ENCODE peak calls at places on chromosomes 16 and 17, in five cellular contexts. I is IMR-90, W is epithelial cell of esophagus, O is left lung, Y is fibroblast of lung. P is an unnamed sample.

GRCh38 chr17:80264048-80264792 is 3.6 kb downstream of the RNF213 start:
- DNase-seq in Y (no peak), I (no peak), W (no peak), O (no peak), P (no peak)

GRCh38 chr16:47687694-47688093 is 226.6 kb downstream of the PHKB start:
- DNase-seq in Y (no peak), O (no peak), W (peak; percentile 35), I (peak; percentile 15), P (no peak)

GRCh38 chr17:40480501-40481003 is 20.9 kb downstream of the TNS4 start:
- DNase-seq in I (no peak), W (peak; percentile 67), Y (peak; percentile 81), O (no peak), P (peak; percentile 61)

GRCh38 chr16:79013004-79013403 is 587.5 kb downstream of the MAF start:
- DNase-seq in I (no peak), Y (no peak), W (no peak), O (no peak), P (no peak)

GRCh38 chr16:35911899-35912298 is 2452.5 kb downstream of the TP53TG3F start:
- DNase-seq in W (no peak), O (no peak), Y (no peak), I (no peak), P (no peak)

GRCh38 chr17:386145-386876 is 33.7 kb upstream of the RPH3AL start:
- DNase-seq in O (peak; percentile 80), Y (no peak), I (no peak), W (peak; percentile 38), P (peak; percentile 93)

GRCh38 chr16:80544326-80544725 is 3.5 kb downstream of the DYNLRB2 start:
- DNase-seq in O (no peak), Y (no peak), I (no peak), W (peak; percentile 39), P (no peak)

GRCh38 chr16:53433930-53434435 is 288 bp upstream of the RBL2 start:
- DNase-seq in I (peak; percentile 75), Y (peak; percentile 84), W (peak; percentile 10), O (no peak), P (peak; percentile 88)

GRCh38 chr16:85192736-85193493 is 80.6 kb upstream of the CIBAR2 start:
- DNase-seq in Y (peak; percentile 78), I (peak; percentile 93), O (no peak), W (no peak), P (no peak)

GRCh38 chr16:29943846-29944669 is 17.8 kb upstream of the TMEM219 start:
- DNase-seq in W (peak; percentile 98), O (peak; percentile 55), I (peak; percentile 99), Y (peak; percentile 98), P (no peak)
- TF ChIP-seq CTCF in W (peak; percentile 35), O (no peak), I (peak; percentile 56), Y (peak; percentile 36), P (no peak)

GRCh38 chr16:69311115-69311532 is at the start of gene VPS4A:
- DNase-seq in Y (peak; percentile 96), I (peak; percentile 94), W (peak; percentile 97), O (peak; percentile 97), P (peak; percentile 99)

GRCh38 chr16:69313469-69313868 is 2.3 kb downstream of the VPS4A start:
- DNase-seq in I (no peak), O (no peak), W (no peak), Y (no peak), P (no peak)

GRCh38 chr16:69310479-69311114 is 553 bp upstream of the VPS4A start:
- DNase-seq in Y (no peak), O (no peak), I (no peak), W (no peak), P (no peak)

GRCh38 chr16:69309316-69309715 is 1.8 kb upstream of the VPS4A start:
- DNase-seq in I (no peak), W (no peak), Y (no peak), O (no peak), P (no peak)

DNA sequence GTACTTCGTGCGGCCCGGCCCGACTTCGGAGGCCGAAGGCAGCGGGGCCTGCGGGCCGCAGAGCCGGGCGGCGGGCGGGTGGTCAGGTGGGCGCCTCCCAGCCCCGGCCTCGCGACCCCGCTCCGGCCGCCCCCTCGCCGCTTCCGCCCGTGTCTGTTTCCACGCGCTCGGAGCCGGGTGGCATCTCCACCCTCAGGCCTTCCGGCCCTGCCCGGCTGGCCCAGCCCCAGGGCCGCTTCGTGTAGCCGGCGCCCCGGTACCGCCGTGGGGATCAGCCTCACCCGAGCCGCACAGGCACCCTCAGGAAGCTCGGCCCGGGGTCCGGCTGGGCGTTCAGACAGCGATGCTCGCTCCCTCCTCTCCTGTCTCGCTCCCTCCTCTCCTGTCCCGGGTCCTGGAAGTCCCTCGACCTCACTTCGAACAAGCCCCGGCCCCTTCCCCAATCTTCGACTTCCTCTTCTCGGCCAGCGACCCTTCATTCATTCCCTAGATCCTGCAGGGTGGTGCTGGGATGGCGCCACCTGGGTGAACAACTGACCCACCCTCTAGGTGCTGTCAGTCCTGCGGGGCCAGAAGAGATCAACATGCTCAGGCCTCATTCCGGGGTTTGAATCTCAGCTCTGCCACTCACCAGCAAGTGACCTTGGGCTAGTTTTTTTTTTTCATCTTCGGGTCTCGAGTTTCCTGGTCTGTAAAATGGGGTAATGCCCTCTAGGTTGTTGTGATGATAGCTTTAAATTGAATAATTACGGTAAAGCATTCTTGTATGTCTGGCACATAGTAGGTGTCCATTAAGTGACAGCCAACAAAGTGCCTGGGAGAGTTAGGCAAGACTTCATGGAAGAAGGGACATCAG is 611 bp downstream of the VPS4A start:
- DNase-seq in I (no peak), Y (peak; percentile 15), W (peak; percentile 47), O (no peak), P (peak; percentile 62)
- TF ChIP-seq CTCF in I (peak; percentile 3), Y (peak; percentile 4), W (peak; percentile 12), O (no peak), P (peak; percentile 21)

DNA sequence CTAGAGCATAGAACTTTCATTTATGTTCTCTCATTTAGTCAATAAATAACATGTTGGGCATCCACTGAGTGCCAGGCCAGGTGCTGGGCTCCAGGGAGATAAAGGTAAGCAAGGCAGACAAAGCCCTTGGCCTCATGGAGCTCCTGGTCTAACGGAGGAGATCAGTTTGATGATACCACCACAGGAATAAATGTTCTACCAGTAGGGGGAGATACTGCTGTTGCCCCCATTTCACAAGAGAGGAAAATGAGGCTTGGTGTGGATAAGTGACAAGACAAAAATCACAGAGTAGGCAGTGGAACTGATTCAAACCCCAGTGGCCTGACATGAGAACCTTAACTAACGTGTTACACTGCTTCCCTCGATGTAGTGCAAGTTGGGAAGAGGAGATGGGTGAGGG is 80.4 kb upstream of the ERCC4 start:
- DNase-seq in O (no peak), Y (no peak), W (no peak), I (no peak), P (no peak)
- TF ChIP-seq CTCF in O (no peak), Y (no peak), W (no peak), I (no peak), P (no peak)

GRCh38 chr17:49018673-49019215 is 21.6 kb downstream of the IGF2BP1 start:
- DNase-seq in I (no peak), W (no peak), O (no peak), Y (no peak), P (no peak)
- TF ChIP-seq CTCF in I (no peak), W (no peak), O (no peak), Y (no peak), P (no peak)

GRCh38 chr17:2508035-2508434 is 3.7 kb downstream of the METTL16 start:
- DNase-seq in Y (no peak), W (no peak), I (no peak), O (no peak), P (no peak)

GRCh38 chr17:2510559-2510958 is 1.1 kb downstream of the METTL16 start:
- DNase-seq in W (no peak), O (no peak), I (no peak), Y (no peak), P (no peak)

GRCh38 chr17:2517539-2517938 is 5.9 kb upstream of the METTL16 start:
- DNase-seq in I (no peak), W (no peak), Y (no peak), O (no peak), P (no peak)

GRCh38 chr17:2511138-2511461 is 588 bp downstream of the METTL16 start:
- DNase-seq in W (no peak), I (no peak), Y (no peak), O (no peak), P (no peak)

DNA sequence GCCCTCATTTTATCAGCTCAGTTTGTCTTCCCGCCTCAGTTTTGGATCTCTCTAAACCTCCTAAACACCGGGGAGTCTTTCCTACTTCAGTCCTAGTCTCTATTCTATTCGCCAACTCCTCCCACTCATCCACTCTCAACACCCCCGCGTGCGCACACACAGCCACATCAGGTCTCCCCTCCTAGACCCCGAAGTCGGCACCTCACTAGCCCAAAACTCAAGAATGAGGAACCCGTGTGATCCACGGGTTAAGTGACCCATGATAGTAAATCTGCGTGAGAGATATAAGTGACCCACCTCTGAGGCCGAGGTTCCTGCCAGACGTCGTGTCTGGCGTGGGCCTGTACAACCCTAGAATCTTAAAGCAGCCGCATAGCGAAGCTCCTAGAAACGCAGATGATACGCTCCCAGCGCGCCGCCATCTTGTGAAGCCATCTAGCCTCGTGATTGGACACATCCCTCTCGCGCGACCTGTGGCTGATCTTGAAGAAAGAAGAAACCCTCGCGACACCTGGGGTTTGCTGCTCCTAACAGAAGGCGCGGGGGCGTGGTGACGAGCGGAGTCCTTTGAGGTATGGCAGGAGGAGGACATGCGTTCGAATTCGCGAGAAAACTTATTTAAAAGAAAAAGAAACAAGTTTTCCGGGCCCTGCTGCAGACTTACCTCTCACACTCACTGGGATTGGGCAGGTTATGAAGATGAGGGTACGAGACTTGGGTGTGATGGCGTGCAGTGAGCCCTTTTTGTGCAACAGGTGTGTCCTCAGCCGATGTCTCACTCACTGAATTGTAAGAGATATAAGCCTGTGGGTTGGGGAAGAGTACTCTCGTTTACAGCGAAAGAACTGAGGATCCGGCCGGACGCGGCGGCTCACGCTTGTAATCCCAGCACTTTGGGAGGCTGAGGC is at the start of gene METTL16:
- DNase-seq in W (peak; percentile 100), Y (peak; percentile 99), I (peak; percentile 99), O (peak; percentile 98), P (peak; percentile 96)
- TF ChIP-seq CTCF in W (no peak), Y (no peak), I (no peak), O (no peak), P (no peak)

P was measured in GM13977.